ENCODE peak calls at places on chromosomes 3 and 15, in nine cellular contexts. M is stomach; G is cardiac muscle cell; X is MM.1S; D is ovary; H is RWPE2; S is psoas muscle; J is mammary epithelial cell; O is CD8-positive, alpha-beta memory T cell. B is an unnamed sample. For H3K9me3, the result is how much of the 10 kb centered on the place peaks cover.

GRCh38 chr3:36765104-36765503 is 751 bp upstream of the DCLK3 start:
- DNase-seq in O (no peak), D (no peak), M (no peak), J (no peak), S (no peak), X (no peak), G (no peak), H (no peak), B (no peak)

GRCh38 chr3:182117583-182117982 is 405.9 kb downstream of the SOX2 start:
- DNase-seq in O (no peak), H (no peak), X (no peak), D (no peak), M (no peak), J (no peak), S (no peak), G (no peak), B (no peak)

GRCh38 chr3:184237211-184237610 is 7.8 kb downstream of the VWA5B2 start:
- DNase-seq in H (no peak), J (no peak), M (no peak), G (no peak), X (no peak), O (no peak), D (no peak), S (no peak), B (no peak)

GRCh38 chr15:98518823-98519561 is 129.3 kb upstream of the IGF1R start:
- DNase-seq in G (peak), O (peak), S (no peak), D (peak), M (peak), X (peak), H (no peak), J (peak), B (peak)

GRCh38 chr3:148184798-148185197 is 512.9 kb upstream of the AGTR1 start:
- DNase-seq in D (no peak), G (no peak), S (no peak), X (no peak), M (no peak), J (no peak), O (no peak), H (no peak), B (no peak)

GRCh38 chr15:36943496-36944361 is 156.6 kb downstream of the MEIS2 start:
- DNase-seq in S (no peak), G (no peak), D (no peak), X (no peak), O (no peak), H (no peak), J (no peak), M (no peak), B (no peak)

GRCh38 chr3:40258555-40258954 is 51.0 kb upstream of the EIF1B start:
- DNase-seq in D (no peak), M (no peak), J (peak), O (no peak), H (no peak), G (peak), X (no peak), S (no peak), B (no peak)

GRCh38 chr15:50828610-50829206 is 63.2 kb upstream of the SPPL2A start:
- DNase-seq in S (peak), G (peak), D (no peak), H (no peak), J (peak), O (no peak), X (no peak), M (no peak), B (peak)

GRCh38 chr3:188064831-188065493 is 89.0 kb upstream of the LPP start:
- DNase-seq in M (peak), O (no peak), J (no peak), D (no peak), X (no peak), H (no peak), G (peak), S (no peak), B (peak)

GRCh38 chr3:161252143-161252542 is 31.0 kb downstream of the NMD3 start:
- DNase-seq in G (no peak), O (no peak), M (no peak), D (no peak), X (no peak), H (no peak), S (no peak), J (no peak), B (no peak)

GRCh38 chr3:164222200-164222599 is 856.1 kb downstream of the SI start:
- DNase-seq in M (no peak), H (no peak), J (no peak), O (no peak), D (no peak), G (no peak), X (no peak), S (no peak), B (no peak)

GRCh38 chr3:182027366-182027765 is 315.6 kb downstream of the SOX2 start:
- DNase-seq in O (no peak), M (no peak), H (no peak), X (no peak), G (no peak), J (peak), D (no peak), S (no peak), B (no peak)

GRCh38 chr15:69952210-69952555 is 145.5 kb downstream of the TLE3 start:
- DNase-seq in X (no peak), H (no peak), M (no peak), S (no peak), D (no peak), J (no peak), O (no peak), G (no peak), B (no peak)
- H3K9me3 ChIP-seq in X (under half), H (under half), M (under half), S (under half), D (under half), J (under half), O (under half), G (under half), B (under half)

GRCh38 chr15:25250906-25251622 is 187.8 kb downstream of the UBE3A start:
- DNase-seq in S (peak), G (no peak), J (no peak), D (peak), H (peak), X (no peak), M (no peak), O (no peak), B (no peak)
- H3K9me3 ChIP-seq in S (under half), G (under half), J (under half), D (under half), H (under half), X (under half), M (half or more), O (under half), B (under half)

GRCh38 chr15:20348900-20349773 is 192.5 kb downstream of the GOLGA6L6 start:
- DNase-seq in M (peak), H (peak), X (peak), S (peak), G (no peak), O (no peak), J (no peak), D (no peak), B (peak)
- H3K9me3 ChIP-seq in M (half or more), H (under half), X (under half), S (under half), G (under half), O (under half), J (under half), D (under half), B (under half)

GRCh38 chr15:87387681-87388240 is 868.8 kb downstream of the NTRK3 start:
- DNase-seq in O (no peak), X (no peak), J (peak), D (no peak), H (no peak), M (no peak), S (no peak), G (no peak), B (no peak)
- H3K9me3 ChIP-seq in O (under half), X (under half), J (under half), D (under half), H (under half), M (under half), S (under half), G (under half), B (under half)

DNA sequence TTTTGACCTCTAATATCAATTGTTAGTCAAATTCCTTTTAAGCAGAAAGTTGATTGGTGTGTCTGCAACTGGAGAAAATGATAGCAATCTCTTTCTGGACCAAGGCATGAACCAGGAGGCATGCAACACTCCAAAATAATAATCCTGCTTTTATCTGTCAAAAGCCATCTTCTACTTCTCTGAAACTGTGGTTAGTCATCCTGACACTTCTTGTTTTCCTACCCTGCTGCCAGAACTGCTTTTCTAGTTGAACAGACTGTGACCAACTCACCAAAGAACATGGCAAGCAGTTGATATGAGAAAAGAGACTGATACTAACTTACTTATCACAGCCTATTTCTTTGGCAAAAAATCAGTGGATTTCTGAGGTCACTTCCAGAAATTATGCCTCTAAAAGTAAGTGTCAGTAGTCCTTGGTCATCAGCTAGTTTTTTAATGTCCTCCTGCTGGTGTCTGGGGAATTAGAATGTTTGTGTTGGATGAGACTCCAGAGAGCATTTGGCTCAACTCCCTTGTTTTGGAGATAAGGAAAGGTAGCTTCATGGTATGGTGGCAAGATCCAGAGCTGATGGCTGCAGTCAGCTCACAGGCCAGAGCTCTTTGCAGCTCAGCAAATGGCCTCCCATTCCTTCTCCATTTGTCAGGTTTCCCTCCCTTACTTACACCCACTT is 7.2 kb downstream of the CRYGS start:
- DNase-seq in X (no peak), D (no peak), J (no peak), S (no peak), G (peak), M (no peak), O (no peak), H (no peak), B (no peak)
- H3K9me3 ChIP-seq in X (under half), D (under half), J (under half), S (under half), G (under half), M (under half), O (under half), H (under half), B (under half)

GRCh38 chr15:25247418-25248030 is 191.3 kb downstream of the UBE3A start:
- DNase-seq in D (no peak), M (peak), X (no peak), O (no peak), S (peak), J (no peak), H (no peak), G (no peak), B (peak)

GRCh38 chr15:25246641-25247417 is 192.0 kb downstream of the UBE3A start:
- DNase-seq in S (peak), D (peak), O (no peak), X (no peak), J (no peak), G (no peak), M (peak), H (no peak), B (no peak)

GRCh38 chr15:25243800-25244097 is 195.1 kb downstream of the UBE3A start:
- DNase-seq in X (no peak), S (peak), D (peak), O (no peak), M (no peak), H (no peak), G (no peak), J (no peak), B (no peak)

GRCh38 chr15:25244731-25245585 is 193.9 kb downstream of the UBE3A start:
- DNase-seq in M (peak), S (peak), X (no peak), G (no peak), J (no peak), H (peak), D (peak), O (no peak), B (peak)

DNA sequence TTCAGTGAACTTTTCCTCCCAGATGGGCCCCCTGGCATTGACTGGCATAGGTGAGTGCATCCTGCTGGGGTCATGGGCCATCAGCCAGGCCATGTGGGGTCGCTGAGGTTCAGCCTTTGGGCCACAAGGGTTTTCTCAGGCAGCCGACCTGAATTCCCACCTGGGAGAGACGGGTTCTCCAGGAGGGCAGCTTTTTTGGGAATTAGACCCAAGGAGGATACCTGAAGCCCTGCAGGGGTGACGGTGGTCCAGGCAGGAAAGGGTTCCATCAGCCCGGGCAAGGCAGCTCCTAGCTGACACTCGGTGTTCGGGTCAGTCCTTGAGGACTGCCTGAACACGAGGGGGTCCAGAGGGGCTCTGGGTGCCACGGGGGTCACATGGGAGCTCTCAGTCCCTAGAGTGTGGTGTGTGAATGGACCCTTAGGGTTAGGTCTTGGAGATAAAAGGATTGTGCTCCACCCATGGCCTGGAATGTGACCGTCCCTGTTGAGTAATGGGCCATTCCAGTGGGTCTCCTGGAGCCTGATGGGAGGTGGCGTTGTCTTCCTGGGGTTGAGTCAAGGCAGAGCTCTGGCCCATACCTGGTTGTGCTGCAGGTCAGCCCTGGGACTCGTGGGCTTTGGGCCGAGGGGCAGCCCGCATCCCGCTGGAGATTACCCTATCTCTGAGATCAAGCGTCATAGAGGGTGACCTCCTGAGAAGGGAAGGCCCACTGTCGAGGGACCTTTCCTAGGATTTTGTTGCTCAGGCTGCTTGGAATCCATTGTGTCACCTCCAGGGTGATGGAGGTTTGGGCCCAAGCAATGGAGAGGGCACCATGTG is 192.8 kb downstream of the UBE3A start:
- DNase-seq in O (no peak), M (no peak), S (peak), D (peak), J (no peak), X (no peak), G (no peak), H (no peak), B (no peak)
- H3K9me3 ChIP-seq in O (under half), M (half or more), S (under half), D (under half), J (half or more), X (under half), G (under half), H (half or more), B (under half)

B was measured in Caco-2.